ENCODE peak calls at places on chromosome 18, in seven cellular contexts. Z is tibial artery, N is cardiac muscle cell, G is breast epithelium, K is ovary, F is colonic mucosa, P is AG09309. E is an unnamed sample.

GRCh38 chr18:44290366-44290855 is 390.3 kb upstream of the SETBP1 start:
- DNase-seq in Z (no peak), N (no peak), G (no peak), K (no peak), F (no peak), P (no peak), E (no peak)

GRCh38 chr18:30183766-30184165 is 858.8 kb downstream of the DSC3 start:
- DNase-seq in Z (no peak), N (no peak), G (no peak), K (no peak), F (no peak), P (no peak), E (no peak)

GRCh38 chr18:8938817-8939216 is 163.7 kb upstream of the NDUFV2 start:
- DNase-seq in Z (no peak), N (peak), G (no peak), K (no peak), F (no peak), P (no peak), E (no peak)

GRCh38 chr18:45834303-45834702 is 8.8 kb downstream of the SIGLEC15 start:
- DNase-seq in Z (no peak), N (no peak), G (no peak), K (no peak), F (no peak), P (no peak), E (no peak)

GRCh38 chr18:49183921-49184320 is 233.2 kb upstream of the SMAD7 start:
- DNase-seq in Z (no peak), N (no peak), G (no peak), K (no peak), F (no peak), P (no peak), E (no peak)

GRCh38 chr18:48412339-48412929 is 3.3 kb upstream of the ZBTB7C start:
- DNase-seq in Z (no peak), N (peak), G (no peak), K (no peak), F (peak), P (no peak), E (no peak)

GRCh38 chr18:48841381-48842258 is 109.1 kb downstream of the SMAD7 start:
- DNase-seq in Z (peak), N (peak), G (no peak), K (peak), F (no peak), P (no peak), E (no peak)

GRCh38 chr18:78092901-78093300 is 843.3 kb downstream of the GALR1 start:
- DNase-seq in Z (no peak), N (no peak), G (no peak), K (no peak), F (no peak), P (no peak), E (no peak)

GRCh38 chr18:3579701-3580100 is 129.7 kb downstream of the TGIF1 start:
- DNase-seq in Z (no peak), N (peak), G (no peak), K (no peak), F (no peak), P (peak), E (no peak)

GRCh38 chr18:78082776-78083175 is 833.1 kb downstream of the GALR1 start:
- DNase-seq in Z (no peak), N (no peak), G (no peak), K (no peak), F (no peak), P (no peak), E (no peak)

GRCh38 chr18:58258707-58259342 is 214.8 kb downstream of the NEDD4L start:
- DNase-seq in Z (no peak), N (no peak), G (no peak), K (no peak), F (no peak), P (no peak), E (no peak)

GRCh38 chr18:48833701-48834394 is 116.9 kb downstream of the SMAD7 start:
- DNase-seq in Z (peak), N (peak), G (peak), K (peak), F (no peak), P (no peak), E (peak)

GRCh38 chr18:29383311-29384273 is 1206.7 kb upstream of the CDH2 start:
- DNase-seq in Z (no peak), N (peak), G (no peak), K (no peak), F (no peak), P (no peak), E (no peak)

GRCh38 chr18:44938396-44939036 is 257.8 kb downstream of the SETBP1 start:
- DNase-seq in Z (no peak), N (no peak), G (no peak), K (no peak), F (peak), P (no peak), E (no peak)

GRCh38 chr18:26771524-26771923 is 94.0 kb downstream of the AQP4 start:
- DNase-seq in Z (no peak), N (peak), G (no peak), K (no peak), F (no peak), P (no peak), E (no peak)

GRCh38 chr18:48952287-48953095 is 1.7 kb upstream of the SMAD7 start:
- DNase-seq in Z (peak), N (peak), G (peak), K (peak), F (peak), P (no peak), E (no peak)

GRCh38 chr18:48932822-48933510 is 17.8 kb downstream of the SMAD7 start:
- DNase-seq in Z (peak), N (no peak), G (no peak), K (no peak), F (no peak), P (no peak), E (no peak)

GRCh38 chr18:73407506-73407905 is 539.7 kb upstream of the NETO1 start:
- DNase-seq in Z (no peak), N (peak), G (no peak), K (no peak), F (no peak), P (no peak), E (no peak)

GRCh38 chr18:65721634-65722033 is 29.2 kb upstream of the CDH7 start:
- DNase-seq in Z (no peak), N (no peak), G (no peak), K (no peak), F (no peak), P (no peak), E (no peak)

DNA sequence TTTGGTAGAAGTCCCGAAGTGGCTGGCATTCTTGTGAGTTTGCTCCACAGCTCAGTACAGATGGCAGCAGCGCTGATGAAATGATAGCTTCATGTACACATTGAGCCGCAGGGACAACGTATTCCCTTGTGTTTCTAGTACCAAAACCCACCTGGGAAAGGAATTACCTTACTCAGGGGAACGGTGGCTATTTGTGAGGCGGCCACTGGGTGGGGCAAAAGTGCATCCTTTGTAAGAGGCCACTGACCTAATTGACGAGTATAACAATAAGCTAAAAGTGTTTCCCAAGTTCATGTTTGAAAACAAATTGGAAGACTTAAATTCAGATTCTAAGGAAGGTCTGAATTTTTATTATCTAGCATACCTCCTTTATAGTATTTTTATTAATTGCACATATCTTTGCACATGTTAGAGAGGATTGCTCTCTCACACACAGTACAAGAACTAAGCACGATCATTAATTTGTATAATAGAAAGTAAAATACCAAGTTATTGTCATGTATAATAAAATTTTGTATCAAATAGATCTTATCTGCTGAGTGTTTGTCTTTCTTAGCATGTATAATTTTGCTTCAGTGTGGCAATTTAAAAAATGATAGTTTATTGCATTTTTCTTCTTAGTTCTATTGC is 25.3 kb upstream of the CDH7 start:
- DNase-seq in Z (no peak), N (peak), G (no peak), K (no peak), F (peak), P (no peak), E (no peak)
- TF ChIP-seq CTCF in Z (no peak), N (no peak), G (peak), K (no peak), F (peak), P (no peak), E (no peak)

GRCh38 chr18:33184178-33184577 is 256.3 kb downstream of the CCDC178 start:
- DNase-seq in Z (no peak), N (peak), G (no peak), K (no peak), F (no peak), P (no peak), E (no peak)

GRCh38 chr18:33183136-33183535 is 257.4 kb downstream of the CCDC178 start:
- DNase-seq in Z (no peak), N (no peak), G (no peak), K (no peak), F (no peak), P (no peak), E (no peak)

GRCh38 chr18:33181016-33181415 is 259.5 kb downstream of the CCDC178 start:
- DNase-seq in Z (no peak), N (no peak), G (no peak), K (no peak), F (no peak), P (no peak), E (no peak)

DNA sequence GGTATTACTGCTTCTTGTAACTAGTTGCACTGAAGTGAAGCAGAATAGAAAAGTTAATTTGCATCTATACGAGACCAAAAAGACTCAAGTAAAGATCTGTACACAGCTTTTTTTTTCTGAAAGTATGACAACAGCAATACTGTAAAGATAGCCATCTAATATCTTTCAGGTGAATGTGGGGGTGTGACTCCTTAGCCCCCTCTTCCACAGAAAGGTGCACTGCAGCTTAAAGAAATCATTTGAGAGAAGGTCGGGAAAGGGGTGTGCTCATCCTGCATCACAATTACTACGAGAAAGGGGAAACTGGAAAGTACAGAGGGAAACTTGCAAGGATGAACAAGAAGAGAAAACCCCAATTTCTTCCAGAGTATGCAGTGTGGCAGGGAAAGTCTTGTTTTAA is 255.6 kb downstream of the CCDC178 start:
- DNase-seq in Z (no peak), N (no peak), G (no peak), K (no peak), F (no peak), P (no peak), E (no peak)
- TF ChIP-seq CTCF in Z (no peak), N (no peak), G (no peak), K (no peak), F (no peak), P (no peak), E (no peak)

DNA sequence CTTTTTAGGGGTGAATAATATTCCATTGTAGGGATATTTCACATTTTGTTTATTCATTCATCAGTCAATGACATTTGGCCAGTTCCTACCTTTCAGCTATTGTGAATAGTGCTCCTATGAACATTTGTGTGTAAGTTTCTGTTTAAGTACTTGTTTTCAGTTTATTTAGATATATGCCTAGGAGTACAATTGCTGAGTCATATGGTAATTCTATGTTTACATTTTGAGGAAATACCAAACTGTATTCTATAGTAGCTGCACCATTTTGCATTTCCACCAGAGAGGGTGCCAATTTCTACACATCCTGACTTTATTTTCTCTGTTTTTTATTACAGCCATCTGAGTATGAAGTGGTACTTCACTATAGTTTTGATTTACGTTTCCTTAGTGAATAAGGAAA is 54.4 kb upstream of the ZNF236 start:
- DNase-seq in Z (no peak), N (no peak), G (no peak), K (no peak), F (no peak), P (no peak), E (no peak)
- TF ChIP-seq CTCF in Z (no peak), N (no peak), G (no peak), K (no peak), F (no peak), P (no peak), E (no peak)

DNA sequence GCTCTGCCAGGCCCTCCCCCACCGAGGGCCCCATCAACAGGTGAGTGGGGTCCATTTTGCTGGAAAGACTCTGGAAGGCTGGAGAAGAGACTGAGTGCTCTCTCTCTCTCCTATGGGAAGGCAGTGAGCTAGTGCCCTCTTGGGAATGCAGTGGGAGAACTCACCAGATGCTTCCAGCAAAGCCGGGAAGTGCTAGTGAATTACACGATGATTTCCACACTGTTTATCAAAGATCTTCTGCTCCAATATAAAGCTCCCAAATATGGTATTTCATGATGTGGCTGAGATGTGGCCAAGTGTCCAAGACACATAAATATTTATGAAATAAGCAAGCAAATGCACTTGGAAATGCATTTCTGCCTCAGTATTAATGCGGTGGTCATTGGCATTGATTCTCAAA is 135.9 kb downstream of the VAPA start:
- DNase-seq in Z (peak), N (peak), G (no peak), K (peak), F (peak), P (no peak), E (no peak)
- TF ChIP-seq CTCF in Z (no peak), N (no peak), G (no peak), K (no peak), F (no peak), P (no peak), E (no peak)

GRCh38 chr18:23138470-23138869 is 3.2 kb downstream of the CABLES1 start:
- DNase-seq in Z (no peak), N (no peak), G (peak), K (no peak), F (no peak), P (no peak), E (no peak)

GRCh38 chr18:23143871-23144270 is 8.6 kb downstream of the CABLES1 start:
- DNase-seq in Z (peak), N (peak), G (no peak), K (no peak), F (no peak), P (no peak), E (no peak)

GRCh38 chr18:23143059-23143831 is 8.0 kb downstream of the CABLES1 start:
- DNase-seq in Z (peak), N (peak), G (no peak), K (no peak), F (peak), P (no peak), E (no peak)

GRCh38 chr18:23142285-23142929 is 7.1 kb downstream of the CABLES1 start:
- DNase-seq in Z (no peak), N (no peak), G (no peak), K (no peak), F (no peak), P (no peak), E (no peak)

DNA sequence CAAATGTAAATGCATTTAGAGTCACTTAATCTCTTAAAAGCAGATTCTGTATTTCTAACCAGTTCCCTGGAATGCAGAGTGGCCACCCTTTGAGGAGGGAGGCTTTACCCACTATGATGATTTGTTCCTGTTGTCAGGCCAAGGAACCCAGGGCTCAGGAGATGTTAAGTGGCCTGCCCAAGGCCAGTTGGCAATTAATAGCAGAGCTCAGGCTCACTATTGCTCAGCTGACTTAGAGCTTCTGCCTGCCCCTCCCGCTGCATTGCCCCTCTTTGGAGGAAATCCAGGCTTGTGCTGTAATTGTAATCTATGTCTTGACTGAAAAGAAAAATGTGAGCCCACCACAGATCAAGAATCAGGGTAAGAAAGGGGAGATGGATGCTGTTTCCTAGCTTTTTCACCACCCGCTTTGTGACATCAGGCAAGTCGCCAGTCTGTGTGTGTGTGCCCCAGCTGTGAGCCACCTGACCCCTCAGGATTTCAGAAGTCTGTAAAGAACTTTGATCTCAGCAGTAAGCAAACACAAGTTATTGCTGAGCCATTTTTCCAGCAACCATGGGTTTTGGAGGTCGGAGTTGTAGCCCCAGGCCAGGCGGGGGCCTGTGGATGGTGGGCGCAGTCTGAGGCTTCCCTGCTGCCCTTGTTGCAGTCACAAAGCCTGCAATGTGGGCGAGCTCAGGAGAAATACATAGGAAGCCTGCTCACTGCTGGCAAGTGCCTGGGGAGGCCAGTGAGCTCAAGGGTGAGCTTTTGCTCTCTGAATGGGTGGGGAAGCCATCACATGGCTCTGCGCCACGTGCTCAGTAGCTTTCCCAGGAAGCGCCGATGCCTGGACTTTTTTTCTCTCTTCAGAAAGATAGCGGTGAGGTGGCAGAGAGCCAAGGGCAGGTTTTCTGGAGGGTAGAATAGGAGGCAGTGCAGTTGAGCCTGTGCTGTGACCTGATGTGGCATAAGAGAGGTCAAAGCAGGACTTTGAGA is 6.0 kb downstream of the CABLES1 start:
- DNase-seq in Z (no peak), N (no peak), G (no peak), K (peak), F (peak), P (no peak), E (no peak)
- TF ChIP-seq CTCF in Z (no peak), N (no peak), G (no peak), K (no peak), F (no peak), P (no peak), E (no peak)

GRCh38 chr18:56309104-56309503 is 329.3 kb downstream of the TXNL1 start:
- DNase-seq in Z (no peak), N (no peak), G (no peak), K (no peak), F (no peak), P (no peak), E (no peak)

GRCh38 chr18:56316727-56317126 is 321.7 kb downstream of the TXNL1 start:
- DNase-seq in Z (no peak), N (no peak), G (no peak), K (no peak), F (no peak), P (no peak), E (no peak)

GRCh38 chr18:56315363-56315762 is 323.0 kb downstream of the TXNL1 start:
- DNase-seq in Z (no peak), N (peak), G (no peak), K (no peak), F (no peak), P (peak), E (no peak)

GRCh38 chr18:56312554-56312953 is 325.8 kb downstream of the TXNL1 start:
- DNase-seq in Z (no peak), N (no peak), G (no peak), K (no peak), F (no peak), P (no peak), E (no peak)

DNA sequence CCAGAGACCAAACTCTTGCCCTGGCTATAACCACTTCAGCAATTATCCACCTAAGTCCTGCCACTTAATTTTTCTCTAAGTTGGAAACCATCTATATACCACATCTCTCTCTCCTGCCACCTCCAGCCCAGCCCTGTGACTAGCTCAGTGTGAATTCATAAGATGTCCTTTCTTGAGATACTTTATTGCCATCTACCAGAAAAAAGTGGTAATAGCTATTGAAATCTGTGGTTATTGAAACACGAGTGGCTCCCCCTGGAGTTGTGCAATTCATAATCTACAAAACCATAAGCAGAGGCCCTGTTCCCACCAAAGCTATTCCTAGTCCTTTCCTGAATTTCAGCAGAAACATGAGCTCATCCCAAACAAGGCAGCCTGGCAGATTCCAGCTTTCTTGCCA is 324.0 kb downstream of the TXNL1 start:
- DNase-seq in Z (no peak), N (peak), G (no peak), K (no peak), F (no peak), P (peak), E (no peak)
- TF ChIP-seq CTCF in Z (no peak), N (peak), G (no peak), K (no peak), F (no peak), P (peak), E (no peak)